ENCODE peak calls at places on chromosomes 13 and 19, in seven cellular contexts. F is ACHN; Y is activated CD4-positive, alpha-beta T cell treated with anti-CD3 and anti-CD28 coated beads, Interleukin-2, amount 50 U/mL, for 24 hours; Z is NCI-H1436; L is body of pancreas; T is stimulated activated CD8-positive, alpha-beta memory T cell treated with anti-CD3 and anti-CD28 coated beads, Interleukin-12 subunit alpha, Interleukin-12 subunit beta, amount 100 ng/mL, for 4 hours; D is EL. V is an unnamed sample.

GRCh38 chr13:113668491-113668971 is 1.5 kb downstream of the GRK1 start:
- DNase-seq in F (no peak), Y (no peak), Z (no peak), L (no peak), T (no peak), D (no peak), V (no peak)

GRCh38 chr13:112748947-112749346 is 59.1 kb downstream of the ATP11A start:
- DNase-seq in F (no peak), Y (no peak), Z (no peak), L (peak), T (no peak), D (no peak), V (no peak)

GRCh38 chr19:743168-743687 is 7.7 kb upstream of the MISP start:
- DNase-seq in F (no peak), Y (no peak), Z (no peak), L (peak), T (no peak), D (no peak), V (peak)

GRCh38 chr13:33610471-33611015 is 207.4 kb upstream of the RFC3 start:
- DNase-seq in F (no peak), Y (peak), Z (no peak), L (no peak), T (peak), D (no peak), V (no peak)

GRCh38 chr19:17263712-17264640 is 569 bp downstream of the USHBP1 start:
- DNase-seq in F (no peak), Y (no peak), Z (no peak), L (no peak), T (no peak), D (no peak), V (no peak)

GRCh38 chr19:3958836-3959765 is 11.8 kb downstream of the DAPK3 start:
- DNase-seq in F (no peak), Y (no peak), Z (no peak), L (no peak), T (no peak), D (no peak), V (no peak)

GRCh38 chr13:34346626-34347025 is 528.7 kb downstream of the RFC3 start:
- DNase-seq in F (no peak), Y (no peak), Z (no peak), L (no peak), T (no peak), D (peak), V (no peak)

GRCh38 chr19:38970664-38971532 is 4.6 kb downstream of the FBXO17 start:
- DNase-seq in F (no peak), Y (no peak), Z (peak), L (no peak), T (no peak), D (no peak), V (no peak)

GRCh38 chr13:75345191-75345590 is 136.8 kb downstream of the TBC1D4 start:
- DNase-seq in F (no peak), Y (no peak), Z (no peak), L (no peak), T (no peak), D (no peak), V (no peak)

GRCh38 chr19:2949939-2950285 is 5.1 kb upstream of the ZNF77 start:
- DNase-seq in F (peak), Y (no peak), Z (no peak), L (peak), T (no peak), D (peak), V (peak)

GRCh38 chr19:4016486-4016885 is 8.9 kb downstream of the PIAS4 start:
- DNase-seq in F (no peak), Y (no peak), Z (no peak), L (no peak), T (no peak), D (no peak), V (no peak)

GRCh38 chr13:28558567-28558966 is 63.6 kb upstream of the FLT1 start:
- DNase-seq in F (no peak), Y (no peak), Z (no peak), L (no peak), T (no peak), D (no peak), V (no peak)

GRCh38 chr19:6616011-6616410 is 25.1 kb upstream of the CD70 start:
- DNase-seq in F (no peak), Y (no peak), Z (no peak), L (no peak), T (no peak), D (peak), V (no peak)

GRCh38 chr13:101149735-101150380 is 266.4 kb downstream of the NALCN start:
- DNase-seq in F (no peak), Y (no peak), Z (peak), L (no peak), T (no peak), D (peak), V (peak)

GRCh38 chr19:17841810-17842662 is 5.7 kb downstream of the JAK3 start:
- DNase-seq in F (peak), Y (peak), Z (peak), L (peak), T (no peak), D (peak), V (peak)

GRCh38 chr13:113445791-113446487 is 7.3 kb downstream of the ADPRHL1 start:
- DNase-seq in F (no peak), Y (no peak), Z (no peak), L (no peak), T (no peak), D (no peak), V (no peak)

GRCh38 chr19:3721131-3721899 is 13.1 kb downstream of the TJP3 start:
- DNase-seq in F (peak), Y (peak), Z (peak), L (peak), T (peak), D (peak), V (peak)

GRCh38 chr19:13098291-13099072 is 4.2 kb downstream of the LYL1 start:
- DNase-seq in F (no peak), Y (no peak), Z (no peak), L (no peak), T (no peak), D (peak), V (no peak)

GRCh38 chr19:44609219-44609618 is 4.1 kb upstream of the IGSF23 start:
- DNase-seq in F (no peak), Y (no peak), Z (no peak), L (no peak), T (no peak), D (no peak), V (no peak)

GRCh38 chr13:112734696-112735547 is 45.1 kb downstream of the ATP11A start:
- DNase-seq in F (no peak), Y (no peak), Z (no peak), L (no peak), T (no peak), D (no peak), V (no peak)

GRCh38 chr19:16628984-16629691 is 1.1 kb upstream of the MED26 start:
- DNase-seq in F (no peak), Y (no peak), Z (no peak), L (peak), T (no peak), D (peak), V (peak)

GRCh38 chr13:66506979-66507378 is 723.2 kb downstream of the PCDH9 start:
- DNase-seq in F (no peak), Y (no peak), Z (no peak), L (no peak), T (no peak), D (no peak), V (no peak)

V was measured in hepatocyte.